ENCODE peak calls at places on chromosomes 12 and 14, in eight cellular contexts. C, S, Z, J, H, Q, F and D are unnamed samples.

GRCh38 chr12:55687746-55688145 is 20.0 kb downstream of the ITGA7 start:
- DNase-seq in F (no peak), S (no peak), Q (no peak), C (no peak), Z (peak), H (peak), J (no peak), D (no peak)

GRCh38 chr14:44700694-44701093 is 193.6 kb upstream of the FSCB start:
- DNase-seq in J (no peak), C (no peak), Q (no peak), F (no peak), H (no peak), Z (no peak), S (no peak), D (no peak)

GRCh38 chr14:99720941-99721791 is 37.1 kb downstream of the CYP46A1 start:
- DNase-seq in Z (no peak), J (no peak), Q (no peak), C (no peak), H (peak), S (no peak), F (no peak), D (peak)

GRCh38 chr14:70698288-70698687 is 56.6 kb downstream of the TTC9 start:
- DNase-seq in Q (peak), C (peak), F (peak), H (no peak), J (peak), Z (no peak), S (no peak), D (no peak)

GRCh38 chr14:104519721-104520120 is 59.8 kb upstream of the C14orf180 start:
- DNase-seq in J (no peak), S (no peak), H (no peak), F (no peak), Q (peak), C (no peak), Z (no peak), D (peak)

GRCh38 chr12:581746-582145 is 81.5 kb downstream of the NINJ2 start:
- DNase-seq in H (peak), C (no peak), F (no peak), Q (no peak), J (no peak), S (no peak), Z (no peak), D (no peak)

GRCh38 chr12:104207416-104207941 is 8.1 kb upstream of the TXNRD1 start:
- DNase-seq in J (no peak), S (no peak), H (no peak), F (no peak), Z (no peak), C (no peak), Q (no peak), D (no peak)

GRCh38 chr12:37666069-37666781 is 650.3 kb upstream of the ALG10B start:
- DNase-seq in C (no peak), F (no peak), H (peak), S (no peak), J (no peak), Q (no peak), Z (no peak), D (no peak)

DNA sequence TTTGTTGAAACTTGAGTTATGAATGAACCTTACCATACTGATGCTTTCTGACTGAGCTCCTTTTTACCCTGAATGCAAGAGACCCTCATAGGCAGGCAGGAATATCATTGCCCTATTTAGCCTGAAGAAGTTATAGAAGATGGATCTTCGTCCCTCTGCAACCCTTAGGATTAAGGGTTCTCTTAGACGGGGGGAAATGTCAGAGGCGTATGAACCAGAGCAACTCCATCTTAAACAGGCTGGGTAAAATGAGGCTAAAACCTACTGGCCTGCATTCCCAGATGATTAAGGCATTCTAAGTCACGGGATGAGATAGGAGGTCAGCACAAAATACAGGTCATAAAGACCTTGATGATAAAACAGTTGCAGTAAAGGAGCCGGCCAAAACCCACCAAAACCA is 7.5 kb downstream of the ATF1 start:
- DNase-seq in H (no peak), Z (no peak), J (no peak), C (no peak), Q (no peak), F (no peak), S (no peak), D (no peak)
- TF ChIP-seq CTCF in H (no peak), Z (no peak), J (no peak), C (no peak), Q (no peak), F (no peak), S (no peak), D (no peak)

GRCh38 chr14:95515523-95516517 is 630 bp downstream of the SYNE3 start:
- DNase-seq in S (peak), Z (peak), Q (peak), J (peak), C (no peak), F (peak), H (peak), D (no peak)
- TF ChIP-seq CTCF in S (no peak), Z (peak), Q (no peak), J (peak), C (peak), F (peak), H (no peak), D (peak)

GRCh38 chr12:92930421-92930820 is 1.3 kb upstream of the EEA1 start:
- DNase-seq in F (no peak), J (no peak), Z (no peak), H (no peak), Q (no peak), C (no peak), S (no peak), D (no peak)

GRCh38 chr12:92927436-92928116 is 1.5 kb downstream of the EEA1 start:
- DNase-seq in H (no peak), C (peak), S (no peak), Z (peak), F (no peak), J (no peak), Q (no peak), D (no peak)

GRCh38 chr12:92929957-92930356 is 862 bp upstream of the EEA1 start:
- DNase-seq in C (no peak), H (no peak), Q (no peak), Z (peak), S (no peak), J (no peak), F (no peak), D (no peak)

GRCh38 chr12:92928431-92928961 is 599 bp downstream of the EEA1 start:
- DNase-seq in F (no peak), S (no peak), Q (no peak), H (peak), Z (peak), J (peak), C (no peak), D (peak)

DNA sequence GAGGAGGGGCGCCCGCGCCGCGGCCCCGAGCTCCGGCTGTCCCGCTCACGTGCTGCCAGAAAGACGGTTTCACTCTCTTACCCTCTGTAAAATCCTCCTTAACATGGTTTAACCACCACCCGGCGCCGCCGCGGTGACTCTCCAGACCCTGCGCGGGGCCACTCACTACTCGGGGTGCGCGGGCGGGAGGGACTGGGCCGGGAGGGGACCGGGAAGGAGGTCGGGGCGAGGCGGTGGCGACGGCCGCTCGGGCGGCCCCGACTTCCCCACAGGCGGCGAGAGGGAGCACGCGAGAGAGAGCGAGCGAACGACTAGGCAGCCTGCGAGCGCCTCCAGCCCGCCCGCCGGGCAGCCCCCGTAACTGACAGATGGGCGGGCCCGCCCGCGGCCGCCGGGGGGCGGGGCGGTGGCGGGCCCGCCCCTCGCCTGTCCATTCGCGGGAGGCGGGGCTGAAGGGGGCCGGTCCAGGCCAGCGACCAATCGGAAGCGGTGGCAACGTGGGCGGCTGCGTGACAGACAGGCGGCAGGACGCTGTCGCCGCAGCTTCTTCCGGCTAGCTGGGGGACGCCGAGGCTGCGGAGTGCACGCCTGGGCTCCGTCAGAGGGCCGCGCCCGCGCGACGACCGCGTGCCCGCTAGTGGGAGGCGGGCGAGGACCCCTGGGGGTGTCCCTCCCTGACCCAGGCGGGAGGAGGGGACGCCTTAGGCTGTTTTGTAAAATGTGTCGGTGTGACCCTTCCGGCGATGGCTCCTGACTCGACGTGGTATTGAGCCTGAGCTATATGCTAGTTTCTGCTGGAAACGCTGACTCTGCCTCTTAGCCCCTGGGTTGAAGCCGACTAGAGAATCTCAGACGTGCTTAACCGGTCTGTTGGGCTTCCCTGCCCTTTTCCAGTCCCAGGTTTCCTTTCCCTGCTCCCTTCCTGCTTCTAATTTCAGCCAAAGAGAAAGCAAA is at the start of gene EEA1:
- DNase-seq in C (peak), Q (peak), H (peak), J (peak), F (peak), S (peak), Z (peak), D (peak)
- TF ChIP-seq CTCF in C (peak), Q (no peak), H (no peak), J (no peak), F (no peak), S (peak), Z (peak), D (no peak)

GRCh38 chr12:48924617-48925217 is 575 bp downstream of the FKBP11 start:
- DNase-seq in C (peak), H (no peak), F (peak), J (peak), Z (peak), S (peak), Q (peak), D (peak)
- TF ChIP-seq CTCF in C (peak), H (no peak), F (no peak), J (peak), Z (peak), S (peak), Q (no peak), D (peak)

GRCh38 chr14:59582161-59582560 is 5.5 kb upstream of the CCDC175 start:
- DNase-seq in Q (no peak), F (no peak), Z (no peak), S (no peak), H (no peak), J (no peak), C (no peak), D (no peak)

GRCh38 chr14:59583755-59584154 is 7.1 kb upstream of the CCDC175 start:
- DNase-seq in Z (no peak), F (no peak), H (no peak), S (no peak), Q (no peak), C (peak), J (no peak), D (no peak)

GRCh38 chr14:59585891-59586554 is 9.4 kb upstream of the CCDC175 start:
- DNase-seq in H (no peak), Q (no peak), J (no peak), Z (no peak), C (peak), F (no peak), S (no peak), D (no peak)

GRCh38 chr14:59588136-59588535 is 11.5 kb upstream of the CCDC175 start:
- DNase-seq in S (peak), J (no peak), Q (no peak), Z (no peak), H (no peak), F (no peak), C (no peak), D (no peak)

DNA sequence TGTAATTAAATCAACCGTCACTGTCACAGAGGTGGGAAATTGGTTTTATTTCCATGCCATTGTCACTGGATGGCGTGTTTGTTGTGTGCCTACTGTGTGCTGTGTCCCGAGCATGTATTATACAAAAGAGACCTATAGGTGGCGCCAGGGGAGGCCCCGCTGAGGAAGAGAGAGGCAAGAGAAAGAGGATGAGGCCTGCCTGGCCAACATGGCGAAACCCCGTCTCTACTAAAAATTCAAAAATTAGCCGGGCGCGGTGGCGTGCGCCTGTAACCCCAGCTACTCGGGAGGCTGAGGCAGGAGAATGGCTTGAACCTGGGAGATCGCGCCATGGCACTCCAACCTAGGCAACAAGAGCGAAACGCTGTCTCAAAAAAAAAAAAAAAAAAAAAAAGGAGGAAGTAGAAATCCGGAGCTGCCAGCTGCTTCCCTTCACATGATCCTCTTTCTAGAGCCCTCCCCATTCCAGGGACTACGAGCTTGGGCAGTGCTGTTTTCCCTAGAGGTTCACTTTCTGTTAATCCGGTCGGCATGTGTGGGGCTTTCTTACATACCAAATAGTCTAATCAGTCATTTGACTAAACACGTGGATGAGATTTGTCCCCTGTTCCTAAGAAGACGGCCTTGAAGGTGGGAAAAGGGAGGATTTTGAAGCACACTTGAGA is 6.4 kb upstream of the CCDC175 start:
- DNase-seq in Z (no peak), C (no peak), F (no peak), H (no peak), S (no peak), Q (no peak), J (no peak), D (no peak)
- TF ChIP-seq CTCF in Z (no peak), C (no peak), F (no peak), H (no peak), S (no peak), Q (no peak), J (no peak), D (no peak)